ENCODE peak calls at places on chromosome 9, in seven cellular contexts. V is mesendoderm, T is H9, Q is H1, C is neuronal stem cell, X is IMR-90, W is trophoblast cell. U is an unnamed sample.

GRCh38 chr9:133700861-133701320 is 37.3 kb downstream of the SARDH start:
- DNase-seq in V (no peak), T (no peak), Q (no peak), C (no peak), X (no peak), W (no peak), U (no peak)

GRCh38 chr9:6443661-6444060 is 30.7 kb downstream of the UHRF2 start:
- DNase-seq in V (no peak), T (no peak), Q (no peak), C (no peak), X (no peak), W (no peak), U (no peak)

GRCh38 chr9:127942152-127943010 is 4.7 kb upstream of the DPM2 start:
- DNase-seq in V (peak), T (peak), Q (peak), C (peak), X (peak), W (peak), U (peak)

GRCh38 chr9:98215821-98216220 is 23.4 kb upstream of the CORO2A start:
- DNase-seq in V (peak), T (peak), Q (peak), C (no peak), X (no peak), W (no peak), U (no peak)

GRCh38 chr9:4296217-4296616 is 3.7 kb downstream of the GLIS3 start:
- DNase-seq in V (no peak), T (no peak), Q (no peak), C (no peak), X (no peak), W (no peak), U (peak)

GRCh38 chr9:122031806-122032205 is 61.3 kb downstream of the TTLL11 start:
- DNase-seq in V (no peak), T (no peak), Q (no peak), C (no peak), X (no peak), W (no peak), U (no peak)

GRCh38 chr9:133944746-133945135 is 47.4 kb downstream of the VAV2 start:
- DNase-seq in V (no peak), T (no peak), Q (no peak), C (no peak), X (peak), W (peak), U (peak)

GRCh38 chr9:134564431-134565170 is 77.0 kb upstream of the COL5A1 start:
- DNase-seq in V (no peak), T (no peak), Q (peak), C (no peak), X (peak), W (no peak), U (peak)

GRCh38 chr9:37639874-37640273 is 10.9 kb upstream of the FRMPD1 start:
- DNase-seq in V (no peak), T (no peak), Q (no peak), C (no peak), X (no peak), W (peak), U (no peak)

GRCh38 chr9:22088372-22089063 is 79.4 kb upstream of the CDKN2B start:
- DNase-seq in V (no peak), T (no peak), Q (no peak), C (no peak), X (no peak), W (no peak), U (no peak)

GRCh38 chr9:125180876-125181275 is 8.7 kb downstream of the PPP6C start:
- DNase-seq in V (no peak), T (no peak), Q (no peak), C (no peak), X (no peak), W (no peak), U (no peak)

GRCh38 chr9:125172351-125172750 is 17.3 kb downstream of the PPP6C start:
- DNase-seq in V (no peak), T (no peak), Q (no peak), C (no peak), X (no peak), W (no peak), U (no peak)

GRCh38 chr9:125177888-125178287 is 11.7 kb downstream of the PPP6C start:
- DNase-seq in V (no peak), T (no peak), Q (no peak), C (no peak), X (no peak), W (no peak), U (no peak)

DNA sequence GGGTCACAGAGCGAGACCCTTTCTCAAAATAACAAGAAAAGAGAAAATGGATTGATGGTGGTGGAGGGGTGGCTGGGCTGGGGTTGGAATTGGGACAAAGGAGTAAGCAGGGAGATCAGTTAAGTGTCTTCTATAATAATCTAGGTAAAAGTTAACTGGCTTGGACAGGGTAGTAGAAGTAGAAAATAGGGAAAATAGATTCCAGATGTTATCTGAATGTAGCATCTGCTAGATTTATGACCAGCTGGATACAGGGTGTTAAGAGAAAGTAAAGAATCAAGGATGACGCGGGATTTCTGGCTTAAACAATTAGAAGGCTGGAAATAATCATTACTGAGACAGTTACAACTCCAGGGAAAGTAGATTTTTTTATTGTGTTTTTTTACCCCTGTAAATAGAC is 13.0 kb downstream of the PPP6C start:
- DNase-seq in V (no peak), T (no peak), Q (no peak), C (no peak), X (no peak), W (peak), U (no peak)
- H3K4ac ChIP-seq in V (no peak), T (no peak), Q (no peak), C (no peak), X (no peak), W (peak), U (no peak)

GRCh38 chr9:34190996-34191892 is 12.4 kb downstream of the UBAP1 start:
- DNase-seq in V (peak), T (no peak), Q (no peak), C (no peak), X (peak), W (peak), U (peak)
- H3K4ac ChIP-seq in V (no peak), T (no peak), Q (no peak), C (no peak), X (no peak), W (peak), U (no peak)

GRCh38 chr9:14447103-14447502 is 133.2 kb upstream of the NFIB start:
- DNase-seq in V (no peak), T (no peak), Q (no peak), C (no peak), X (no peak), W (no peak), U (no peak)

GRCh38 chr9:14440062-14440461 is 126.1 kb upstream of the NFIB start:
- DNase-seq in V (no peak), T (no peak), Q (no peak), C (no peak), X (no peak), W (no peak), U (no peak)

GRCh38 chr9:14441976-14442651 is 128.2 kb upstream of the NFIB start:
- DNase-seq in V (peak), T (peak), Q (no peak), C (no peak), X (peak), W (peak), U (no peak)

DNA sequence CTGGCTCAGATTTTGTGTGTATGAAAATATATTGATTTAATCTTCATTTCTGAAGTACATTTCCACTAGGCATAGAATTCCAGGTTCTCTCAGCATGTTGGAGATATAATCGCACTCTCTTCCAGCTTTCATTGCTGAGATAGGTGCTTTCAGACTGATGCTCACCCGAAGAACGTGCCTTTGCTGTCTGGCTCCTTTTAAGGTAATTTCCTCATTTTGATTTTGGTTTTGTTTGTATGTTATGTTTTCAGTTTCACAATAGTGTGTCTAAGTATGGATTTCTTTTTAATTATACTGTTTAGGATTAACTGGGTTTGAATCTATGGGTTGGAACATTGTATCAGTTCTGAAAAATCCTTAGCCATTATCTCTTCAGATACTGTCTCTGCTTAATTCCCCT is 132.0 kb upstream of the NFIB start:
- DNase-seq in V (no peak), T (no peak), Q (no peak), C (no peak), X (no peak), W (no peak), U (no peak)
- H3K4ac ChIP-seq in V (no peak), T (no peak), Q (no peak), C (no peak), X (no peak), W (no peak), U (no peak)

GRCh38 chr9:135613946-135614805 is 25.2 kb downstream of the GLT6D1 start:
- DNase-seq in V (no peak), T (peak), Q (no peak), C (no peak), X (no peak), W (no peak), U (no peak)
- H3K4ac ChIP-seq in V (no peak), T (no peak), Q (no peak), C (no peak), X (no peak), W (no peak), U (no peak)

GRCh38 chr9:112145886-112146285 is 29.2 kb downstream of the SUSD1 start:
- DNase-seq in V (peak), T (peak), Q (no peak), C (no peak), X (peak), W (no peak), U (no peak)

GRCh38 chr9:112140936-112141335 is 34.2 kb downstream of the SUSD1 start:
- DNase-seq in V (no peak), T (no peak), Q (no peak), C (no peak), X (peak), W (no peak), U (no peak)

GRCh38 chr9:112137066-112137465 is 38.0 kb downstream of the SUSD1 start:
- DNase-seq in V (no peak), T (no peak), Q (no peak), C (no peak), X (no peak), W (no peak), U (no peak)

GRCh38 chr9:112144807-112145206 is 30.3 kb downstream of the SUSD1 start:
- DNase-seq in V (no peak), T (no peak), Q (no peak), C (no peak), X (no peak), W (no peak), U (no peak)

GRCh38 chr9:112142420-112142819 is 32.7 kb downstream of the SUSD1 start:
- DNase-seq in V (no peak), T (no peak), Q (no peak), C (no peak), X (no peak), W (no peak), U (no peak)
- H3K4ac ChIP-seq in V (no peak), T (no peak), Q (no peak), C (no peak), X (no peak), W (no peak), U (no peak)

U was measured in mesenchymal stem cell.